ENCODE peak calls at places on chromosomes 11 and 22, in ten cellular contexts. C is astrocyte of the cerebellum, T is gastrocnemius medialis, N is ovary, R is lung, S is HCT116, W is prostate gland, Q is retinal pigment epithelial cell, X is MM.1S, H is fibroblast of villous mesenchyme. M is an unnamed sample.

GRCh38 chr22:49015459-49015858 is 812.2 kb downstream of the BRD1 start:
- DNase-seq in C (no peak), T (no peak), N (no peak), R (no peak), S (no peak), W (no peak), Q (no peak), X (no peak), H (no peak), M (no peak)

GRCh38 chr11:59029490-59029889 is 56.6 kb upstream of the GLYATL1B start:
- DNase-seq in C (no peak), T (no peak), N (no peak), R (no peak), S (no peak), W (no peak), Q (no peak), X (no peak), H (no peak), M (no peak)

GRCh38 chr11:12223771-12224536 is 113.6 kb downstream of the MICAL2 start:
- DNase-seq in C (no peak), T (no peak), N (no peak), R (peak; percentile 48), S (no peak), W (peak; percentile 82), Q (no peak), X (no peak), H (no peak), M (no peak)

GRCh38 chr11:1437500-1437899 is 47.8 kb downstream of the BRSK2 start:
- DNase-seq in C (no peak), T (no peak), N (no peak), R (no peak), S (no peak), W (no peak), Q (peak; percentile 4), X (no peak), H (peak; percentile 54), M (no peak)

GRCh38 chr11:47136327-47136726 is 40.4 kb downstream of the ARFGAP2 start:
- DNase-seq in C (no peak), T (no peak), N (no peak), R (no peak), S (no peak), W (no peak), Q (no peak), X (no peak), H (no peak), M (no peak)

GRCh38 chr22:36153756-36154155 is 6.8 kb downstream of the APOL3 start:
- DNase-seq in C (no peak), T (no peak), N (no peak), R (no peak), S (no peak), W (no peak), Q (no peak), X (no peak), H (no peak), M (no peak)

GRCh38 chr11:121841487-121842167 is 274.4 kb downstream of the BLID start:
- DNase-seq in C (peak; percentile 89), T (no peak), N (no peak), R (no peak), S (no peak), W (no peak), Q (peak; percentile 69), X (no peak), H (peak; percentile 34), M (peak; percentile 75)

GRCh38 chr11:64095949-64096348 is 60.2 kb downstream of the FLRT1 start:
- DNase-seq in C (no peak), T (no peak), N (no peak), R (no peak), S (no peak), W (no peak), Q (no peak), X (no peak), H (no peak), M (no peak)

GRCh38 chr11:106642331-106642730 is 375.9 kb downstream of the GUCY1A2 start:
- DNase-seq in C (no peak), T (no peak), N (no peak), R (no peak), S (no peak), W (no peak), Q (no peak), X (no peak), H (peak; percentile 86), M (no peak)

GRCh38 chr11:72718101-72718501 is 34.1 kb downstream of the ARAP1 start:
- DNase-seq in C (no peak), T (no peak), N (no peak), R (no peak), S (no peak), W (no peak), Q (no peak), X (no peak), H (no peak), M (no peak)

GRCh38 chr11:111696556-111696955 is 69.6 kb downstream of the PPP2R1B start:
- DNase-seq in C (no peak), T (no peak), N (no peak), R (no peak), S (no peak), W (no peak), Q (no peak), X (no peak), H (peak; percentile 44), M (no peak)

GRCh38 chr11:5596611-5597201 is at the start of gene TRIM6:
- DNase-seq in C (no peak), T (peak; percentile 19), N (peak; percentile 71), R (peak; percentile 54), S (no peak), W (peak; percentile 26), Q (no peak), X (no peak), H (peak; percentile 75), M (no peak)

GRCh38 chr11:68816251-68816776 is 25.4 kb downstream of the CPT1A start:
- DNase-seq in C (no peak), T (no peak), N (no peak), R (no peak), S (no peak), W (no peak), Q (no peak), X (no peak), H (no peak), M (no peak)

GRCh38 chr11:75345455-75346224 is 5.8 kb downstream of the ARRB1 start:
- DNase-seq in C (no peak), T (no peak), N (no peak), R (no peak), S (no peak), W (no peak), Q (no peak), X (peak; percentile 21), H (no peak), M (no peak)

GRCh38 chr11:111283945-111284481 is 14.3 kb upstream of the POU2AF3 start:
- DNase-seq in C (no peak), T (peak; percentile 54), N (peak; percentile 24), R (no peak), S (no peak), W (no peak), Q (no peak), X (no peak), H (peak; percentile 82), M (peak; percentile 70)

GRCh38 chr11:116502641-116503061 is 270.1 kb downstream of the BUD13 start:
- DNase-seq in C (no peak), T (peak; percentile 46), N (no peak), R (no peak), S (no peak), W (no peak), Q (no peak), X (no peak), H (no peak), M (no peak)

GRCh38 chr11:114078423-114078822 is 18.9 kb downstream of the ZBTB16 start:
- DNase-seq in C (no peak), T (no peak), N (no peak), R (no peak), S (no peak), W (no peak), Q (no peak), X (peak; percentile 30), H (no peak), M (no peak)

GRCh38 chr11:2991477-2992233 is 474 bp downstream of the NAP1L4 start:
- DNase-seq in C (no peak), T (peak; percentile 32), N (no peak), R (peak; percentile 65), S (no peak), W (peak; percentile 20), Q (no peak), X (peak; percentile 34), H (peak; percentile 56), M (no peak)

DNA sequence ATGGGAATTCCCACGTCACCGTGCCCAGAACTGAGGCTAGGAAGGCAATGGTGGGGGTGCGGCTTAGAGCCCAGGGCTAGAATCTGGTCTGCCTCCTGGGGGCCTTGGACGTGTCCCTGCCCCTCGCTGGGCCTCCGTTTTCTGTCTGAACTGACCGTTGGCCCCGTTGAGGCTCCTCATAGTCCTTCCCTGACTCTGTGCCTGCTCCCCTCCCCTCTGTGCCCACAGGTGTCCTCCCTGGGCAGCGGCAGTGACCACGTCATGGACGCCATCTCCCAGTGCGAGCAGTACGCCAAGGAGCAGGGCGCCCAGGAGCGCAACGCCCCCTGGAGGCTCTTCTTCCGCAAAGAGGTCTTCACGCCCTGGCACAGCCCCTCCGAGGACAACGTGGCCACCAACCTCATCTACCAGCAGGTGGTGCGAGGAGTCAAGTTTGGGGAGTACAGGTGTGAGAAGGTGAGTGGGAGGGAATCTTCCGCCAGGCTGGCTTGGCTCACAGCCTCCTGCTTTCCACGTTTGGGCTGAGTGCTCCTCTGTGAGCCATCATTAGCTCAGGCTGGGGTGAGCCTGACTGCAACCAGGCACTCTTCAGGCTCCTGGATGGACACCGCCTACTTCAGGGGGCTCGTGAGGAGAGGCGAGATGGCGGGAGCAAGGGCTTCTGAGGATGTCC is 63.9 kb downstream of the MYO7A start:
- DNase-seq in C (no peak), T (no peak), N (peak; percentile 61), R (peak; percentile 77), S (peak; percentile 93), W (peak; percentile 81), Q (no peak), X (no peak), H (peak; percentile 51), M (no peak)
- TF ChIP-seq CTCF in C (peak; percentile 59), T (no peak), N (peak; percentile 33), R (peak; percentile 24), S (peak; percentile 100), W (peak; percentile 94), Q (peak; percentile 55), X (peak; percentile 26), H (peak; percentile 75), M (peak; percentile 52)

GRCh38 chr11:27697679-27698275 is 2.5 kb downstream of the BDNF start:
- DNase-seq in C (no peak), T (no peak), N (no peak), R (no peak), S (no peak), W (no peak), Q (no peak), X (no peak), H (no peak), M (no peak)
- H3K4me3 ChIP-seq in C (peak overlapping the region; percentile 85), T (no peak overlapping the region), N (no peak overlapping the region), R (no peak overlapping the region), S (peak overlapping the region; percentile 86), W (no peak overlapping the region), Q (peak overlapping the region; percentile 97), X (no peak overlapping the region), H (peak overlapping the region; percentile 93), M (peak overlapping the region; percentile 96)

GRCh38 chr22:34971456-34971855 is 94.5 kb upstream of the ISX start:
- DNase-seq in C (no peak), T (no peak), N (no peak), R (no peak), S (no peak), W (peak; percentile 69), Q (no peak), X (no peak), H (no peak), M (no peak)
- TF ChIP-seq CTCF in C (no peak), T (no peak), N (no peak), R (no peak), S (no peak), W (no peak), Q (no peak), X (no peak), H (no peak), M (no peak)

GRCh38 chr11:9269492-9270030 is 4.4 kb upstream of the DENND5A start:
- DNase-seq in C (no peak), T (no peak), N (no peak), R (no peak), S (no peak), W (no peak), Q (peak; percentile 12), X (no peak), H (peak; percentile 30), M (no peak)
- H3K4me3 ChIP-seq in C (no peak overlapping the region), T (no peak overlapping the region), N (no peak overlapping the region), R (no peak overlapping the region), S (no peak overlapping the region), W (no peak overlapping the region), Q (no peak overlapping the region), X (no peak overlapping the region), H (no peak overlapping the region), M (no peak overlapping the region)